ENCODE peak calls at places on chromosomes 5 and 9, in six cellular contexts. One of them, this sample, is unnamed.

GRCh38 chr5:123157797-123158528 is 68.9 kb downstream of the PRDM6 start:
- DNase-seq in left ventricle myocardium inferior: no peak
- DNase-seq in mesothelial cell of epicardium: no peak
- DNase-seq in uterus: no peak
- DNase-seq in lower leg skin: no peak
- DNase-seq in IMR-90: peak; percentile 83
- DNase-seq in this sample: no peak

GRCh38 chr5:133818031-133818431 is 150.4 kb downstream of the C5orf15 start:
- DNase-seq in left ventricle myocardium inferior: peak; percentile 56
- DNase-seq in mesothelial cell of epicardium: no peak
- DNase-seq in uterus: peak; percentile 52
- DNase-seq in lower leg skin: no peak
- DNase-seq in IMR-90: peak; percentile 5
- DNase-seq in this sample: no peak

GRCh38 chr9:119365291-119366027 is 3.8 kb downstream of the BRINP1 start:
- DNase-seq in left ventricle myocardium inferior: no peak
- DNase-seq in mesothelial cell of epicardium: no peak
- DNase-seq in uterus: no peak
- DNase-seq in lower leg skin: no peak
- DNase-seq in IMR-90: no peak
- DNase-seq in this sample: no peak

GRCh38 chr9:131476777-131477345 is 25.9 kb upstream of the POMT1 start:
- DNase-seq in left ventricle myocardium inferior: peak; percentile 73
- DNase-seq in mesothelial cell of epicardium: no peak
- DNase-seq in uterus: no peak
- DNase-seq in lower leg skin: no peak
- DNase-seq in IMR-90: no peak
- DNase-seq in this sample: no peak

GRCh38 chr9:112494153-112494552 is 7.5 kb downstream of the KIAA1958 start:
- DNase-seq in left ventricle myocardium inferior: no peak
- DNase-seq in mesothelial cell of epicardium: no peak
- DNase-seq in uterus: no peak
- DNase-seq in lower leg skin: no peak
- DNase-seq in IMR-90: no peak
- DNase-seq in this sample: no peak

GRCh38 chr9:130258999-130259398 is 6.6 kb upstream of the HMCN2 start:
- DNase-seq in left ventricle myocardium inferior: no peak
- DNase-seq in mesothelial cell of epicardium: no peak
- DNase-seq in uterus: no peak
- DNase-seq in lower leg skin: no peak
- DNase-seq in IMR-90: no peak
- DNase-seq in this sample: no peak

GRCh38 chr5:150265984-150266383 is 23.6 kb downstream of the CAMK2A start:
- DNase-seq in left ventricle myocardium inferior: no peak
- DNase-seq in mesothelial cell of epicardium: no peak
- DNase-seq in uterus: no peak
- DNase-seq in lower leg skin: no peak
- DNase-seq in IMR-90: no peak
- DNase-seq in this sample: no peak

GRCh38 chr5:138819065-138819464 is 56.1 kb downstream of the LRRTM2 start:
- DNase-seq in left ventricle myocardium inferior: no peak
- DNase-seq in mesothelial cell of epicardium: no peak
- DNase-seq in uterus: no peak
- DNase-seq in lower leg skin: no peak
- DNase-seq in IMR-90: peak; percentile 21
- DNase-seq in this sample: no peak

GRCh38 chr5:130890610-130891009 is 274.4 kb downstream of the HINT1 start:
- DNase-seq in left ventricle myocardium inferior: no peak
- DNase-seq in mesothelial cell of epicardium: no peak
- DNase-seq in uterus: no peak
- DNase-seq in lower leg skin: no peak
- DNase-seq in IMR-90: no peak
- DNase-seq in this sample: no peak

GRCh38 chr5:77898385-77898784 is 122.2 kb upstream of the TBCA start:
- DNase-seq in left ventricle myocardium inferior: no peak
- DNase-seq in mesothelial cell of epicardium: no peak
- DNase-seq in uterus: no peak
- DNase-seq in lower leg skin: no peak
- DNase-seq in IMR-90: no peak
- DNase-seq in this sample: no peak

GRCh38 chr5:128201065-128201926 is 117.7 kb downstream of the SLC12A2 start:
- DNase-seq in left ventricle myocardium inferior: peak; percentile 74
- DNase-seq in mesothelial cell of epicardium: peak; percentile 76
- DNase-seq in uterus: peak; percentile 79
- DNase-seq in lower leg skin: peak; percentile 95
- DNase-seq in IMR-90: peak; percentile 50
- DNase-seq in this sample: peak; percentile 87

GRCh38 chr9:97406620-97407177 is 5.2 kb upstream of the TDRD7 start:
- DNase-seq in left ventricle myocardium inferior: no peak
- DNase-seq in mesothelial cell of epicardium: no peak
- DNase-seq in uterus: no peak
- DNase-seq in lower leg skin: no peak
- DNase-seq in IMR-90: no peak
- DNase-seq in this sample: no peak

GRCh38 chr9:110975278-110975677 is 63.0 kb downstream of the LPAR1 start:
- DNase-seq in left ventricle myocardium inferior: no peak
- DNase-seq in mesothelial cell of epicardium: no peak
- DNase-seq in uterus: no peak
- DNase-seq in lower leg skin: no peak
- DNase-seq in IMR-90: no peak
- DNase-seq in this sample: no peak

GRCh38 chr5:139137703-139138102 is 60.5 kb downstream of the SIL1 start:
- DNase-seq in left ventricle myocardium inferior: no peak
- DNase-seq in mesothelial cell of epicardium: no peak
- DNase-seq in uterus: no peak
- DNase-seq in lower leg skin: no peak
- DNase-seq in IMR-90: peak; percentile 26
- DNase-seq in this sample: no peak

GRCh38 chr5:67182406-67182805 is 14.2 kb downstream of the CD180 start:
- DNase-seq in left ventricle myocardium inferior: peak; percentile 70
- DNase-seq in mesothelial cell of epicardium: no peak
- DNase-seq in uterus: peak; percentile 82
- DNase-seq in lower leg skin: peak; percentile 89
- DNase-seq in IMR-90: peak; percentile 89
- DNase-seq in this sample: peak; percentile 50

GRCh38 chr5:150112211-150113046 is 26.1 kb upstream of the CSF1R start:
- DNase-seq in left ventricle myocardium inferior: peak; percentile 52
- DNase-seq in mesothelial cell of epicardium: no peak
- DNase-seq in uterus: peak; percentile 75
- DNase-seq in lower leg skin: peak; percentile 95
- DNase-seq in IMR-90: peak; percentile 88
- DNase-seq in this sample: peak; percentile 46

GRCh38 chr5:161400583-161400982 is 145.9 kb downstream of the GABRB2 start:
- DNase-seq in left ventricle myocardium inferior: no peak
- DNase-seq in mesothelial cell of epicardium: no peak
- DNase-seq in uterus: no peak
- DNase-seq in lower leg skin: no peak
- DNase-seq in IMR-90: no peak
- DNase-seq in this sample: no peak

GRCh38 chr5:115947260-115947659 is 15.0 kb upstream of the LVRN start:
- DNase-seq in left ventricle myocardium inferior: no peak
- DNase-seq in mesothelial cell of epicardium: no peak
- DNase-seq in uterus: no peak
- DNase-seq in lower leg skin: no peak
- DNase-seq in IMR-90: peak; percentile 76
- DNase-seq in this sample: no peak

GRCh38 chr5:144332265-144332664 is 161.6 kb downstream of the KCTD16 start:
- DNase-seq in left ventricle myocardium inferior: no peak
- DNase-seq in mesothelial cell of epicardium: no peak
- DNase-seq in uterus: no peak
- DNase-seq in lower leg skin: no peak
- DNase-seq in IMR-90: peak; percentile 6
- DNase-seq in this sample: no peak
- TF ChIP-seq CTCF in left ventricle myocardium inferior: no peak
- TF ChIP-seq CTCF in mesothelial cell of epicardium: no peak
- TF ChIP-seq CTCF in uterus: no peak
- TF ChIP-seq CTCF in lower leg skin: no peak
- TF ChIP-seq CTCF in IMR-90: peak; percentile 19
- TF ChIP-seq CTCF in this sample: no peak

DNA sequence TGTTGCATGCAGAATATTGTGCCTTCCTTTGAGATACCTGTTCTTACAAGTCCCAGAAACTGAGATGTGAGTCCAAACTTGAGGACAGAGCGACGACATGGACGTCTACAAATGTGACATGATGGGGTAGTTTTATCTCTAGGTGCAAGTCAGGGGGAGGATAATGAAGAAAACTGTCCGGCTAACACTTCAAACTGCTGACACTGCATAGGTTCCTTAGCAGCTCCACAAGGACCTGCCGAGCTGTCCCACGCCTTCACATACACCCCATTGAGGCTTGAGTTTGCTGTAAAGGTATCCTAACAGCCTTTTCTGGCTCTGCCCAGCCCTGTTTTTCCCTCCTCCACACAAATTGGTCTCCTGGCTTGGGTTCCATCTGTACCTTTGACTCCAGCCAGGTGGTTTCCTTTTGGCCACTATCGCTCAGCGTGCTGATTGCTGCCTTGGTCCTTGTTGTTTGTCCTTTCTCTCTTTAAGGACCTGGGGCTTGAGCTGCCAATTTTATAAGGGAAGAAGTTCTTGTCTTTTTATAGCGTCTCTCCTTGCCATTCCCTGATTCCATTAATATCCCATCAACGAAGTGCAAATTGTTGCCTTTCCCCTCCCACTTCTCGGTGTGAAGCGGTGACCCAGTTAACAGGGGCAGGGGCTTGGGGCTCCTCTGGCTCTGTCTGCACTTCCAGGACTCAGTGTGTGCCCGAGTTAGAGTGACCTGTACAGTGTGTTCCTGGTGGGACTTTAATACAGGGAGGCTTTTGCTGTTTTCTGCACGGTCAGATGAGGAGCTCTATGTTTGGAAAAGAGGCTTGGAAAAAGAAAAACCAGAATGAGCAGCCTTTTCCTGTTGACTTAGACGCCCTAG is 100.3 kb downstream of the PCSK1 start:
- DNase-seq in left ventricle myocardium inferior: no peak
- DNase-seq in mesothelial cell of epicardium: no peak
- DNase-seq in uterus: no peak
- DNase-seq in lower leg skin: no peak
- DNase-seq in IMR-90: no peak
- DNase-seq in this sample: no peak
- TF ChIP-seq CTCF in left ventricle myocardium inferior: no peak
- TF ChIP-seq CTCF in mesothelial cell of epicardium: no peak
- TF ChIP-seq CTCF in uterus: no peak
- TF ChIP-seq CTCF in lower leg skin: no peak
- TF ChIP-seq CTCF in IMR-90: no peak
- TF ChIP-seq CTCF in this sample: no peak

DNA sequence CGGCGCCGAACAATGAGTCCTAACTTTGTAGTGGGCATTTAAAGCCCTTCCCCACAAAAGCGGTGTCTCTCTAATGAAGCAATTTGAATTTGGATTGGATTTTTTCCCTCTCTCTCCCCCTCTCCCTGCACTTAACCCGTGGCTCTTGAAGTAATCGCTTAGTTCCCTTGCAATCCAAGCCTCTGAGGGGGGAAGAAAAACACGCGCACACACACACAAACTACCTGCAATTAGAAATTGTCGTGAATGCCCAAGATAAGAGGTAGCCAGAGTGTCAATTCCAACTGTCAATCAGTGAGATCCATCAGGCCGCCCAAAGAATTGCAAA is 1.2 kb downstream of the LHX6 start:
- DNase-seq in left ventricle myocardium inferior: no peak
- DNase-seq in mesothelial cell of epicardium: no peak
- DNase-seq in uterus: no peak
- DNase-seq in lower leg skin: no peak
- DNase-seq in IMR-90: no peak
- DNase-seq in this sample: no peak
- TF ChIP-seq CTCF in left ventricle myocardium inferior: no peak
- TF ChIP-seq CTCF in mesothelial cell of epicardium: no peak
- TF ChIP-seq CTCF in uterus: no peak
- TF ChIP-seq CTCF in lower leg skin: no peak
- TF ChIP-seq CTCF in IMR-90: no peak
- TF ChIP-seq CTCF in this sample: no peak

DNA sequence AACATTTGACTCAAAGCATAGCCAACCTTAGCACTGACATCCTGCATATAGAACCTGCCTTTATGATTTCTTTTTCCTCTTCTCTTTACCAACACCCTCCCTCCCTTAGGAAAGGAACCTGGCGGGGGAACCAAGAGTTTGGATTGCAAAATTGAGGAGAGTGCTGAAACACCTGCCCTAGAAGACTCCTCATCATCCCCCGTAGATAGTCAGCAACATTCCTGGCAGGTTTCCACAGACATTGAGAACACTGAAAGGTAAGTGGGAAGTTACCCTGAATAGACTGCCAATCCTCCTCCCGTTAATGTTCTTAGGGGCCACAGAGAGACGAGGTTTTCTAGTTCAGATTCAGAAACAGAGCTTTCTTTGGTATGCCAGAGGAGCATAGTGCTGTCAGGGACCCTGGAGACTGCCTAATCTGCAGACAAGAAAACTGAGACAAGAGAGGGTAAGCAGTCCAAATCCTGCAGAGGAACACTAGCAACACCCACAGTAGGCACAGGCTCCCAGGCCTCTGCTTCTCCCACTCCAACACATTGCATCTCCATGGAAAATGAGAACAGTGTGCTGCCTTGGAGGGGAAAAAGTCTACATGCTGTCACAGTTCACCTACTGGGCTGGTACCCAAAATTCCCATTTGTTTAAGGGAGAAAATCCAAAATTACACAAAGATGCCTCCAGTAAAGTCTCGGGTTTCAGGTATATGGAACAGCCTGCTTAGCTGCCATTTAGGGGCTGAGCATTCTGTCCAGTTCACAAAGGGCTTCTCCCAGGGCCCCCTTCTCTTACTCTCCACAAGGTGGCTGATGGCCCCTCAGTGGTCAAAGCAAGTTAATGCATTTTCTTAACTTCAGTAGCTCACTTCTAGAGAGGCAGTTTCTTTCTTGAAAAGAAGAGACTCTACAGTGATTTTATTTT is 89.0 kb downstream of the RGS7BP start:
- DNase-seq in left ventricle myocardium inferior: no peak
- DNase-seq in mesothelial cell of epicardium: no peak
- DNase-seq in uterus: no peak
- DNase-seq in lower leg skin: no peak
- DNase-seq in IMR-90: no peak
- DNase-seq in this sample: no peak
- TF ChIP-seq CTCF in left ventricle myocardium inferior: peak; percentile 52
- TF ChIP-seq CTCF in mesothelial cell of epicardium: no peak
- TF ChIP-seq CTCF in uterus: no peak
- TF ChIP-seq CTCF in lower leg skin: no peak
- TF ChIP-seq CTCF in IMR-90: no peak
- TF ChIP-seq CTCF in this sample: no peak

GRCh38 chr9:136923881-136924280 is 20.7 kb downstream of the FBXW5 start:
- DNase-seq in left ventricle myocardium inferior: no peak
- DNase-seq in mesothelial cell of epicardium: no peak
- DNase-seq in uterus: no peak
- DNase-seq in lower leg skin: no peak
- DNase-seq in IMR-90: no peak
- DNase-seq in this sample: no peak

GRCh38 chr9:136926749-136927148 is 17.8 kb downstream of the FBXW5 start:
- DNase-seq in left ventricle myocardium inferior: no peak
- DNase-seq in mesothelial cell of epicardium: no peak
- DNase-seq in uterus: no peak
- DNase-seq in lower leg skin: no peak
- DNase-seq in IMR-90: no peak
- DNase-seq in this sample: no peak

GRCh38 chr9:136927343-136928261 is 16.9 kb downstream of the FBXW5 start:
- DNase-seq in left ventricle myocardium inferior: no peak
- DNase-seq in mesothelial cell of epicardium: no peak
- DNase-seq in uterus: no peak
- DNase-seq in lower leg skin: no peak
- DNase-seq in IMR-90: peak; percentile 28
- DNase-seq in this sample: no peak

GRCh38 chr9:136925414-136926153 is 19.0 kb downstream of the FBXW5 start:
- DNase-seq in left ventricle myocardium inferior: peak; percentile 58
- DNase-seq in mesothelial cell of epicardium: no peak
- DNase-seq in uterus: no peak
- DNase-seq in lower leg skin: no peak
- DNase-seq in IMR-90: no peak
- DNase-seq in this sample: no peak

GRCh38 chr9:136926154-136926704 is 18.3 kb downstream of the FBXW5 start:
- DNase-seq in left ventricle myocardium inferior: no peak
- DNase-seq in mesothelial cell of epicardium: no peak
- DNase-seq in uterus: no peak
- DNase-seq in lower leg skin: no peak
- DNase-seq in IMR-90: no peak
- DNase-seq in this sample: no peak
- TF ChIP-seq CTCF in left ventricle myocardium inferior: no peak
- TF ChIP-seq CTCF in mesothelial cell of epicardium: no peak
- TF ChIP-seq CTCF in uterus: no peak
- TF ChIP-seq CTCF in lower leg skin: no peak
- TF ChIP-seq CTCF in IMR-90: no peak
- TF ChIP-seq CTCF in this sample: no peak

This sample was measured in lung.